ENCODE peak calls at places on chromosomes 6 and 20, in five cellular contexts. Z, W, X, Q and G are unnamed samples. For H3K9me3 and H3K4me1, the result is how much of the 10 kb centered on the place peaks cover.

GRCh38 chr6:3708540-3708939 is 43.0 kb downstream of the PXDC1 start:
- DNase-seq in Z (no peak), W (no peak), X (no peak), Q (no peak), G (no peak)

GRCh38 chr20:10332656-10333421 is 101.2 kb downstream of the MKKS start:
- DNase-seq in Z (no peak), W (peak), X (no peak), Q (no peak), G (no peak)

GRCh38 chr6:90650041-90650948 is 63.4 kb upstream of the MAP3K7 start:
- DNase-seq in Z (no peak), W (no peak), X (no peak), Q (no peak), G (no peak)

GRCh38 chr6:150323205-150323604 is 45.6 kb upstream of the IYD start:
- DNase-seq in Z (no peak), W (no peak), X (no peak), Q (no peak), G (no peak)

GRCh38 chr20:3209023-3209945 is at the start of gene ITPA:
- DNase-seq in Z (peak), W (peak), X (peak), Q (no peak), G (peak)

GRCh38 chr6:39224058-39224457 is 5.2 kb downstream of the KCNK5 start:
- DNase-seq in Z (no peak), W (no peak), X (no peak), Q (no peak), G (no peak)

GRCh38 chr6:39791850-39792500 is at the start of gene DAAM2:
- DNase-seq in Z (peak), W (peak), X (peak), Q (no peak), G (peak)

GRCh38 chr20:2301164-2301622 is 5.4 kb downstream of the TGM3 start:
- DNase-seq in Z (no peak), W (peak), X (no peak), Q (no peak), G (peak)

GRCh38 chr6:161439093-161439492 is 165.2 kb upstream of the AGPAT4 start:
- DNase-seq in Z (no peak), W (peak), X (peak), Q (no peak), G (no peak)

GRCh38 chr20:32438331-32438858 is 80.3 kb downstream of the ASXL1 start:
- DNase-seq in Z (no peak), W (no peak), X (no peak), Q (no peak), G (no peak)

GRCh38 chr20:45012682-45013302 is 46.5 kb downstream of the STK4 start:
- DNase-seq in Z (no peak), W (peak), X (no peak), Q (no peak), G (no peak)

GRCh38 chr20:58524814-58525213 is 9.6 kb upstream of the APCDD1L start:
- DNase-seq in Z (no peak), W (peak), X (no peak), Q (no peak), G (no peak)

GRCh38 chr6:114439414-114439813 is 96.6 kb upstream of the HS3ST5 start:
- DNase-seq in Z (no peak), W (no peak), X (no peak), Q (no peak), G (no peak)

DNA sequence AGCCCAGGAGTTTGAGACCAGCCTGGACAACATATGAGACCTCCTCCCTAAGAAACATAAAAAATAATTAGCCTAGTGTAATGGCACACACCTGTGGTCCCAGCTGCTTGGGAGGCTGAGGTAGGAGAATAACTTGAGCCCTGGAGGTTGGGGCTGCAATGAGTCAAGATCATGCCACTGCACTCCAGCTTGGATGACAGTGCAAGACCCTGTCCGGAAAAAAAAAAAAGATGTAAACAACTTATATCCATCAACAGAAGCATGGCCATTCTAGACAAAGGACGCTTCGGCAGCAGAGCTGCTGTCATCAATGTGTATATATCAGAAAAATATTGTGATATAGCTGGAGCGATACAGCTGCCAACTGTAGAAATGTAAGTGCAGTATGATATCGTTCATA is 59.6 kb upstream of the ARID1B start:
- DNase-seq in Z (no peak), W (no peak), X (no peak), Q (no peak), G (no peak)
- H3K9ac ChIP-seq in Z (no peak), W (no peak), X (no peak), Q (no peak), G (no peak)

DNA sequence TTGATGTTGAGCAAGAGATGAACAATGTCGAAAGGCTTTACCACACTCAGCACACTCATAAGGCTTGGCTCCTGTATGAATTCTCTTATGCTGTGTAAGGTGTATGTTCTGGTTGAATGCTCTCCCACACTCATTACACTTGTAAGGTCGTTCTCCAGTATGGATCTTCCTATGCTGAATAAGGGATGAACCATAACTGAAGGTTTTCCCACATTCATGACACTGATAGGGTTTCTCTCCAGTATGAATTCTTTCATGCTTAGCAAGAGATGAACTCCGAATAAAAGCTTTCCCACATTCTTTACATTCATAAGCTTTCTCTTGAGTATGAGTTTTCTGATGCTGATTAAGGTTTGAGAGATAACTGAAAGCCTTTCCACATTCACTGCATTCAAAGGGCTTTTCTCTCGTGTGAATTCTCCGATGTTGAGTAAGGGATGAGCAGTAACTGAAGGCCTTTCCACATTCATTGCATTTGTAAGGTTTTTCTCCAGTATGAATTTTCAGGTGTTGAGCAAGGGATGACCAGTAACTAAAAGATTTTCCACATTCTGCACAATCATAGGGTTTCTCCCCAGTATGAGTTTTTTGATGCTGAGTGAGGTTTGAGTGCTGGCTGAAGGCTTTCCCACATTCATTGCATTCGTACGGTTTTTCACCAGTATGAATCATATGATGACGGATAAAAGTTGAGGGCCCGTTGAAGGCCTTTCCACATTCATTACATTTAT is 21.1 kb downstream of the ZNF184 start:
- DNase-seq in Z (no peak), W (no peak), X (no peak), Q (no peak), G (no peak)
- H3K9me3 ChIP-seq in Z (half or more), W (under half), X (under half), Q (half or more), G (under half)

GRCh38 chr20:24166127-24166389 is 177.5 kb upstream of the GGTLC1 start:
- DNase-seq in Z (no peak), W (no peak), X (no peak), Q (no peak), G (no peak)
- H3K4me1 ChIP-seq in Z (under half), W (under half), X (under half), Q (under half), G (under half)

DNA sequence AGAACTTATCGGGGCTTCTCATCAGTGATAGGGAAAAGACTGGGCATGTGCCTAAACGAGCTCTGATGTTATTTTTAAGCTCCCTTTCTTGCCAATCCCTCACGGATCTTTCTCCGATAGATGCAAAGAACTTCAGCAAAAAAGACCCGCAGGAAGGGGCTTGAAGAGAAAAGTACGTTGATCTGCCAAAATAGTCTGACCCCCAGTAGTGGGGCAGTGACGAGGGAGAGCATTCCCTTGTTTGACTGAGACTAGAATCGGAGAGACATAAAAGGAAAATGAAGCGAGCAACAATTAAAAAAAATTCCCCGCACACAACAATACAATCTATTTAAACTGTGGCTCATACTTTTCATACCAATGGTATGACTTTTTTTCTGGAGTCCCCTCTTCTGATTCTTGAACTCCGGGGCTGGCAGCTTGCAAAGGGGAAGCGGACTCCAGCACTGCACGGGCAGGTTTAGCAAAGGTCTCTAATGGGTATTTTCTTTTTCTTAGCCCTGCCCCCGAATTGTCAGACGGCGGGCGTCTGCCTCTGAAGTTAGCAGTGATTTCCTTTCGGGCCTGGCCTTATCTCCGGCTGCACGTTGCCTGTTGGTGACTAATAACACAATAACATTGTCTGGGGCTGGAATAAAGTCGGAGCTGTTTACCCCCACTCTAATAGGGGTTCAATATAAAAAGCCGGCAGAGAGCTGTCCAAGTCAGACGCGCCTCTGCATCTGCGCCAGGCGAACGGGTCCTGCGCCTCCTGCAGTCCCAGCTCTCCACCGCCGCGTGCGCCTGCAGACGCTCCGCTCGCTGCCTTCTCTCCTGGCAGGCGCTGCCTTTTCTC is at the start of gene EDN1:
- DNase-seq in Z (peak), W (peak), X (peak), Q (peak), G (peak)
- H3K9ac ChIP-seq in Z (no peak), W (peak), X (peak), Q (peak), G (peak)

DNA sequence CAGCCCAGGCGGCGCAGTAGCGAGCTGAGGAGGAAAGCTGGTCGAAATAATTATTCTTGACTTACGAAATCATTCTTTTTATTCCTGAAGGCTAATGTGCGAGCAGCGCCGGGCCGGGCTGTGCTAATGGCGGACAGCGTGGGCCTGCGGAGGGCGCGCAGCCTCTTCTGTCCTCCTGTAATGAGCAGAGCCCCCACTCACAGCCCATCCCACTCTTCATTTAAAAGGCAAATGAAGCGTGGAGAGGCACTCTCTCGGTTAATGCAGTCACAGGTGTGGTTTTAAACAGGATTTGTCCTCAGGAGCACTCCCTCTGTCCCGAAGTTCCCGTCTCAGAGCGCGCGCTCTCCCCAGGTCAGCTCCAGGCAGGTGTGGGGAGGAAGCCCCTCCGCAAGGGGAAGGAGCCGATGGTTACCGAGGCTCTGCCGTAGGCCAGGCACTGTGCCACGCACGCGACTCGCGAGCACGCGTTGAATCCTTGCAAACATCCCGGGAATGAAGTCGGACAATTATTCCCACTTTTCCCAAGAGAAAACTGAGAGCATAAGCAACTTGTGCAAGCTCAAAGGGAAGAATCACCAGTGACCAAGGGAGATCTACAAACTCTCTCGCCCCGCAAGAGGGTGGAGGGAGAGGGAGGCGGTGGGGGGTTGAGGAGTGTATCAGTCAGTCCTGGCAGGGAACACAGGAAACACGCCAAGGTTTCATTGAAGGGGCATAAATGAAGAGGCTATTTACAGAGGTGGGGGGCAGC is 35.5 kb upstream of the ZFAND3 start:
- DNase-seq in Z (no peak), W (peak), X (peak), Q (no peak), G (no peak)
- H3K9me3 ChIP-seq in Z (under half), W (under half), X (under half), Q (under half), G (under half)

GRCh38 chr6:5632348-5632935 is 371.1 kb downstream of the FARS2 start:
- DNase-seq in Z (no peak), W (no peak), X (no peak), Q (no peak), G (no peak)

GRCh38 chr6:5637714-5638113 is 369.0 kb downstream of the NRN1 start:
- DNase-seq in Z (no peak), W (no peak), X (no peak), Q (no peak), G (no peak)

GRCh38 chr6:5636210-5637030 is 370.3 kb downstream of the NRN1 start:
- DNase-seq in Z (no peak), W (no peak), X (no peak), Q (no peak), G (no peak)

GRCh38 chr6:5630636-5631035 is 369.3 kb downstream of the FARS2 start:
- DNase-seq in Z (no peak), W (no peak), X (no peak), Q (no peak), G (no peak)

DNA sequence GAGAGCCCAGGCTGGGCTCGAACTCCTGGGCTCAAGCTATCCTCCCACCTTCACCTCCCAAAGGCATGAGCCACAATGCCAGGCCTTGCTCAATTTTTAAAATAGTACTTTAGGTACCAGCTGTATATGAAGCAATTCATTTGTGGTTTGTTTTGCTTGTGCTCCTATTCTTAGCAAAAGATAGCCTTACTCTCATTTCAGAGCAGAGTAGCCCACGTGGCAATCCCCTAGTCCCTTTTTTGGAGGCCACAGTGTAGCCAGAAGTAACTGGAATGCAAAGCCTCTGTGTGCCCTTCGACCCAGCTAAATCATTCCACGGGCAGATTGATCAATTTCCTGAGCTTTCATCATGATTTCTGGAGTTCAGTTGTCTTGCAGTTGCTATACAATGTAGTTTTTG is 372.2 kb downstream of the NRN1 start:
- DNase-seq in Z (no peak), W (no peak), X (no peak), Q (no peak), G (no peak)
- H3K4me1 ChIP-seq in Z (under half), W (under half), X (under half), Q (under half), G (under half)

GRCh38 chr6:16136536-16137450 is 7.9 kb downstream of the MYLIP start:
- DNase-seq in Z (no peak), W (peak), X (peak), Q (no peak), G (no peak)
- H3K9ac ChIP-seq in Z (no peak), W (no peak), X (no peak), Q (no peak), G (no peak)

GRCh38 chr6:169863710-169864109 is 112.3 kb downstream of the ERMARD start:
- DNase-seq in Z (no peak), W (no peak), X (no peak), Q (no peak), G (no peak)
- H3K9me3 ChIP-seq in Z (under half), W (under half), X (under half), Q (under half), G (under half)